ENCODE peak calls at places on chromosomes 7 and 10, in four cellular contexts. One of them, this sample, is unnamed.

GRCh38 chr7:46525876-46526275 is 604.8 kb upstream of the IGFBP3 start:
- DNase-seq in transverse colon: peak
- DNase-seq in M059J: peak
- DNase-seq in posterior vena cava: no peak
- DNase-seq in this sample: peak

GRCh38 chr7:105924950-105925349 is 38.1 kb upstream of the CDHR3 start:
- DNase-seq in M059J: no peak
- DNase-seq in transverse colon: no peak
- DNase-seq in posterior vena cava: no peak
- DNase-seq in this sample: no peak

GRCh38 chr7:13989138-13989943 is at the start of gene ETV1:
- DNase-seq in M059J: peak
- DNase-seq in posterior vena cava: peak
- DNase-seq in transverse colon: peak
- DNase-seq in this sample: peak

GRCh38 chr10:11707936-11708335 is 34.2 kb upstream of the ECHDC3 start:
- DNase-seq in posterior vena cava: no peak
- DNase-seq in transverse colon: peak
- DNase-seq in M059J: no peak
- DNase-seq in this sample: no peak

GRCh38 chr7:128380807-128381130 is 19.3 kb upstream of the PRRT4 start:
- DNase-seq in transverse colon: no peak
- DNase-seq in posterior vena cava: no peak
- DNase-seq in M059J: no peak
- DNase-seq in this sample: no peak

GRCh38 chr10:92690211-92691041 is 671 bp downstream of the HHEX start:
- DNase-seq in M059J: no peak
- DNase-seq in posterior vena cava: peak
- DNase-seq in transverse colon: peak
- DNase-seq in this sample: peak

GRCh38 chr7:69934475-69934903 is 336.2 kb downstream of the AUTS2 start:
- DNase-seq in transverse colon: no peak
- DNase-seq in M059J: no peak
- DNase-seq in posterior vena cava: no peak
- DNase-seq in this sample: no peak

GRCh38 chr7:76357379-76358052 is 1.3 kb downstream of the YWHAG start:
- DNase-seq in M059J: no peak
- DNase-seq in posterior vena cava: no peak
- DNase-seq in transverse colon: no peak
- DNase-seq in this sample: no peak

GRCh38 chr10:34808789-34809745 is 6.0 kb downstream of the PARD3 start:
- DNase-seq in M059J: no peak
- DNase-seq in transverse colon: no peak
- DNase-seq in posterior vena cava: no peak
- DNase-seq in this sample: peak

GRCh38 chr7:3722396-3722846 is 421.4 kb downstream of the SDK1 start:
- DNase-seq in posterior vena cava: no peak
- DNase-seq in M059J: no peak
- DNase-seq in transverse colon: no peak
- DNase-seq in this sample: peak

GRCh38 chr7:125908714-125909113 is 979.1 kb upstream of the POT1 start:
- DNase-seq in transverse colon: no peak
- DNase-seq in M059J: no peak
- DNase-seq in posterior vena cava: no peak
- DNase-seq in this sample: no peak

GRCh38 chr10:129419386-129419785 is 47.7 kb upstream of the MGMT start:
- DNase-seq in M059J: no peak
- DNase-seq in transverse colon: no peak
- DNase-seq in posterior vena cava: no peak
- DNase-seq in this sample: no peak

GRCh38 chr10:93452143-93452542 is 30.0 kb downstream of the MYOF start:
- DNase-seq in posterior vena cava: no peak
- DNase-seq in M059J: no peak
- DNase-seq in transverse colon: no peak
- DNase-seq in this sample: no peak

GRCh38 chr10:3931224-3931623 is 146.2 kb upstream of the KLF6 start:
- DNase-seq in transverse colon: no peak
- DNase-seq in M059J: no peak
- DNase-seq in posterior vena cava: no peak
- DNase-seq in this sample: no peak

GRCh38 chr10:48993627-48994026 is 54.0 kb upstream of the LRRC18 start:
- DNase-seq in M059J: no peak
- DNase-seq in posterior vena cava: no peak
- DNase-seq in transverse colon: no peak
- DNase-seq in this sample: no peak

GRCh38 chr7:3075441-3075840 is 31.8 kb upstream of the CARD11 start:
- DNase-seq in posterior vena cava: no peak
- DNase-seq in transverse colon: no peak
- DNase-seq in M059J: no peak
- DNase-seq in this sample: no peak

GRCh38 chr10:88070080-88070880 is 206.9 kb downstream of the PTEN start:
- DNase-seq in transverse colon: no peak
- DNase-seq in M059J: peak
- DNase-seq in posterior vena cava: no peak
- DNase-seq in this sample: no peak

GRCh38 chr7:41955475-41956243 is 252.8 kb upstream of the INHBA start:
- DNase-seq in M059J: peak
- DNase-seq in transverse colon: peak
- DNase-seq in posterior vena cava: peak
- DNase-seq in this sample: peak

GRCh38 chr7:4882169-4882741 is 1.3 kb downstream of the RADIL start:
- DNase-seq in posterior vena cava: peak
- DNase-seq in M059J: no peak
- DNase-seq in transverse colon: peak
- DNase-seq in this sample: peak

GRCh38 chr10:13439771-13440708 is 88.8 kb downstream of the BEND7 start:
- DNase-seq in posterior vena cava: peak
- DNase-seq in transverse colon: peak
- DNase-seq in M059J: no peak
- DNase-seq in this sample: peak

GRCh38 chr7:79353720-79354468 is 99.6 kb downstream of the MAGI2 start:
- DNase-seq in M059J: no peak
- DNase-seq in transverse colon: no peak
- DNase-seq in posterior vena cava: no peak
- DNase-seq in this sample: no peak

GRCh38 chr10:12055722-12056121 is 13.0 kb upstream of the DHTKD1 start:
- DNase-seq in M059J: no peak
- DNase-seq in posterior vena cava: no peak
- DNase-seq in transverse colon: no peak
- DNase-seq in this sample: no peak

GRCh38 chr7:38977658-38978057 is at the start of gene POU6F2:
- DNase-seq in posterior vena cava: no peak
- DNase-seq in M059J: no peak
- DNase-seq in transverse colon: no peak
- DNase-seq in this sample: no peak

GRCh38 chr10:102546606-102547310 is 43.0 kb downstream of the SUFU start:
- DNase-seq in M059J: no peak
- DNase-seq in transverse colon: no peak
- DNase-seq in posterior vena cava: peak
- DNase-seq in this sample: no peak

GRCh38 chr10:60606343-60607080 is 171.8 kb upstream of the CDK1 start:
- DNase-seq in posterior vena cava: no peak
- DNase-seq in transverse colon: no peak
- DNase-seq in M059J: no peak
- DNase-seq in this sample: peak

GRCh38 chr7:13067036-13067435 is 379.6 kb downstream of the ARL4A start:
- DNase-seq in M059J: no peak
- DNase-seq in transverse colon: no peak
- DNase-seq in posterior vena cava: no peak
- DNase-seq in this sample: no peak